ENCODE peak calls at places on chromosomes 1 and 21, in seven cellular contexts. J is IMR-90, H is AG04449, G is A549, Y is upper lobe of right lung, N is transverse colon, U is GM12865. X is an unnamed sample.

GRCh38 chr1:228072658-228073043 is 9.9 kb upstream of the ARF1 start:
- DNase-seq in J (no peak), H (no peak), G (no peak), Y (peak), N (no peak), U (no peak), X (no peak)

GRCh38 chr1:168635129-168635528 is 58.7 kb downstream of the XCL1 start:
- DNase-seq in J (no peak), H (no peak), G (no peak), Y (no peak), N (no peak), U (no peak), X (no peak)

GRCh38 chr1:115757866-115758265 is 10.6 kb downstream of the CASQ2 start:
- DNase-seq in J (no peak), H (no peak), G (no peak), Y (no peak), N (no peak), U (no peak), X (no peak)

GRCh38 chr1:167791281-167792209 is 69.8 kb downstream of the MPZL1 start:
- DNase-seq in J (peak), H (peak), G (no peak), Y (no peak), N (peak), U (no peak), X (peak)

GRCh38 chr21:44294391-44295162 is 5.3 kb upstream of the PFKL start:
- DNase-seq in J (peak), H (no peak), G (no peak), Y (no peak), N (peak), U (no peak), X (no peak)

GRCh38 chr1:229368347-229368746 is 25.5 kb upstream of the CCSAP start:
- DNase-seq in J (no peak), H (no peak), G (no peak), Y (no peak), N (peak), U (peak), X (no peak)

GRCh38 chr1:185016880-185017279 is 28.5 kb upstream of the RNF2 start:
- DNase-seq in J (peak), H (no peak), G (no peak), Y (no peak), N (no peak), U (no peak), X (no peak)

GRCh38 chr1:57036896-57037295 is 71.1 kb upstream of the C8B start:
- DNase-seq in J (no peak), H (no peak), G (no peak), Y (no peak), N (no peak), U (no peak), X (no peak)

GRCh38 chr1:87203890-87204289 is 124.8 kb upstream of the LMO4 start:
- DNase-seq in J (peak), H (no peak), G (no peak), Y (no peak), N (no peak), U (no peak), X (no peak)

GRCh38 chr1:153796786-153797659 is 21.8 kb downstream of the SLC27A3 start:
- DNase-seq in J (peak), H (no peak), G (peak), Y (peak), N (peak), U (peak), X (no peak)

GRCh38 chr1:243849089-243850012 is 692 bp downstream of the AKT3 start:
- DNase-seq in J (peak), H (peak), G (peak), Y (peak), N (peak), U (peak), X (no peak)

GRCh38 chr1:239682945-239683344 is 296.6 kb downstream of the CHRM3 start:
- DNase-seq in J (no peak), H (no peak), G (no peak), Y (no peak), N (no peak), U (no peak), X (no peak)

GRCh38 chr1:21305155-21305899 is 15.1 kb upstream of the ECE1 start:
- DNase-seq in J (no peak), H (no peak), G (no peak), Y (no peak), N (no peak), U (no peak), X (no peak)

GRCh38 chr1:209607102-209607794 is 23.7 kb downstream of the CAMK1G start:
- DNase-seq in J (peak), H (peak), G (peak), Y (peak), N (no peak), U (peak), X (peak)

GRCh38 chr21:33844104-33844889 is 71.3 kb downstream of the ATP5PO start:
- DNase-seq in J (no peak), H (no peak), G (no peak), Y (no peak), N (no peak), U (no peak), X (no peak)

GRCh38 chr1:116880952-116881351 is 28.8 kb upstream of the PTGFRN start:
- DNase-seq in J (no peak), H (no peak), G (no peak), Y (no peak), N (no peak), U (no peak), X (no peak)

GRCh38 chr21:36567216-36567917 is 87.4 kb upstream of the CLDN14 start:
- DNase-seq in J (no peak), H (no peak), G (no peak), Y (no peak), N (no peak), U (no peak), X (no peak)

GRCh38 chr1:203199481-203200058 is 13.1 kb upstream of the CHI3L1 start:
- DNase-seq in J (peak), H (no peak), G (no peak), Y (peak), N (no peak), U (no peak), X (no peak)
- TF ChIP-seq CTCF in J (no peak), H (no peak), G (no peak), Y (no peak), N (no peak), U (no peak), X (no peak)

GRCh38 chr1:41382531-41383090 is 21.4 kb downstream of the FOXO6 start:
- DNase-seq in J (no peak), H (no peak), G (peak), Y (peak), N (no peak), U (no peak), X (no peak)
- H3K4me3 ChIP-seq in J (peak), H (peak), G (peak), Y (peak), N (peak), U (no peak), X (peak)

DNA sequence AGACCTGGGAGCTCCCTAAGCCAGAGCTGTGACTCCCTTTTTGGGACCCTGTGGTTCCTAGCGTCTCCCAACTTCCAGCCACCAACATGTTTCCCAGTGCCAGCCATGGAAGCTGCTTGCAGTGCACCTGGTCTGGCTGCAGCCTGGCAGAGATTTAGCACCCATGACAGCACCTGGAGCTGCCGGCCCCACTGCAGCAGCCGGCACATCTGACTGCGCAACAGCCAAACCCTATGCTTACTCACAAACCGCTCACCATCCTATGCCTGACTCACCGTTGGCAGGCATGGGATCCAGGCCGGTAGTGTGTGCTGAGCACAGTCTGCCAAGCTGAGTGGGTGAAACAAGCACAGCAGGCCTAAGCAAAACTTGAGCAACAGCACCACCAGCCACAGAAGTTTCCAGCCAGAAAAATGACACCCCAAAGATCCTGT is 435.9 kb upstream of the PRMT6 start:
- DNase-seq in J (no peak), H (peak), G (no peak), Y (peak), N (no peak), U (no peak), X (peak)
- TF ChIP-seq CTCF in J (no peak), H (no peak), G (no peak), Y (no peak), N (no peak), U (no peak), X (peak)

GRCh38 chr21:26007911-26008579 is 162.5 kb downstream of the APP start:
- DNase-seq in J (peak), H (no peak), G (no peak), Y (no peak), N (no peak), U (no peak), X (no peak)

GRCh38 chr21:26011292-26011940 is 159.2 kb downstream of the APP start:
- DNase-seq in J (no peak), H (no peak), G (no peak), Y (no peak), N (no peak), U (no peak), X (no peak)

DNA sequence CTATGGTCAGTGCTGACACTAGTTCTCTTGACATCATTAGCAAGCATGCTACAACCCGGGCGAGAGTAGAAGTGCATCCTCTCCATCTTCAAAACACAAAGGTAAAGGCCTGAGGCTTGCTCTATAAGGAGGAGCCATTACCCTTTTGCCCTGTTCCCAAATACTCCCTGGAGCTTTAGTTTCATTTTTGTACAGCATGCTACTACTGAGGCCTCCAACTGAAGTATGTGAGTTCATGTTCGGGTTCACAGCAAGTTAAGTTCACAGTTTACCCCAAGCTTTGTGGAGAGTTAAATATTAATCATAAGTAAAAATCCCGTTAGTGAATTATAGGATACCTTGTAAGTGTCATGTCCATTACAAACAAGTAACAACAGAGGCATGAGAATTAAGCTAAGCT is 156.6 kb downstream of the APP start:
- DNase-seq in J (no peak), H (no peak), G (no peak), Y (no peak), N (no peak), U (no peak), X (no peak)
- H3K4me3 ChIP-seq in J (no peak), H (no peak), G (no peak), Y (no peak), N (no peak), U (no peak), X (no peak)

GRCh38 chr1:207388721-207389120 is 65.4 kb upstream of the CR2 start:
- DNase-seq in J (no peak), H (no peak), G (no peak), Y (no peak), N (no peak), U (no peak), X (no peak)

GRCh38 chr1:207396360-207396759 is 57.8 kb upstream of the CR2 start:
- DNase-seq in J (no peak), H (no peak), G (no peak), Y (no peak), N (no peak), U (no peak), X (no peak)

GRCh38 chr1:207389728-207390464 is 64.2 kb upstream of the CR2 start:
- DNase-seq in J (peak), H (no peak), G (peak), Y (no peak), N (no peak), U (no peak), X (peak)

GRCh38 chr1:207397525-207397926 is 56.6 kb upstream of the CR2 start:
- DNase-seq in J (no peak), H (no peak), G (no peak), Y (no peak), N (no peak), U (no peak), X (peak)

GRCh38 chr1:207393610-207394009 is 60.5 kb upstream of the CR2 start:
- DNase-seq in J (peak), H (peak), G (no peak), Y (no peak), N (no peak), U (no peak), X (peak)
- TF ChIP-seq CTCF in J (no peak), H (no peak), G (no peak), Y (no peak), N (no peak), U (no peak), X (no peak)

DNA sequence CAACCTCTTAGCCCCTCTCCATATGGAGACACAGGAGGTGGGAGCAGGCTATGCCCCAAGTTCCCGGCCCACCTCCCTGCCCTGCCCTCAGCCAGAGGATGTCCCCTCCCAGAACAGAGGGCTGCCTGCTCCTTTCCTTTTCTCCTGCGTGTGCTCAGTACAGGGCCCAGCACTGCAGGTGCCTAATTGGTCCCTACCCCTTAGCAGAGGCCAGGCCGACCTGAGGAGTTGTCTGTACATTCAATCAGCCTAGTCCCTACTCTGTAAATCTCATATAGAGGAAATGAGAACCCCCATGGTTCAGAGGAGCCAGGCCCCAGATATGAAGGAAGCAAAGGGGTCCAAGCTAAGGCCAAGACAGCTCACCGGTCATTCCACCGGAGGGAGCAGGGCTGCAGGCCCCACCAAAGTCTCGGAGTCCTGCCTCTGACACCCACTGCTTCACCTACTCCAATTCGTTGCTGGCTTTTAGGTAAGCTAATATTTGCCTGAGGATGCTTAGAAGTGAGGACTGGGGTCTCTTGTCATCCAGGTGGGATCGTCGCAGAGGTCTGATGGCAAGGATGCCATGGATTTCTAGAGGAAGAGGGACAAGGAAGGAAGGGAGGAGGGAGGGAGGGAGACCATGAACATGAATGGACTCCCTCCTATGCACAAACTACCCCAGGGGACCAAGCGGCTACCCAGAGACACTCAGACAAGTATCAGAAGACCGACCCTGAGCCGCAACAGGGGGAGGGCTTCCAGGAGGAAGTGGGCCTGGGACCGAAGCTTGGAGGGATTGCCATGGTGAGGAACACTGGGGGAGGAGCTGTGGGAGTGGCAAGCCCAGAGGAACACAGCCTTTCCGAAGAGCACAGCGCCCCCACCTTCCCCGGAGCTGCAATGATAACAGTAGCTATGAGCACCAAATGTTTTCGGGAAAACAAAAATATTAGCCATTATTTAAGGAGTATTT is 30.4 kb upstream of the FOXO6 start:
- DNase-seq in J (no peak), H (no peak), G (no peak), Y (peak), N (no peak), U (no peak), X (no peak)
- H3K4me3 ChIP-seq in J (no peak), H (no peak), G (no peak), Y (no peak), N (no peak), U (no peak), X (no peak)

DNA sequence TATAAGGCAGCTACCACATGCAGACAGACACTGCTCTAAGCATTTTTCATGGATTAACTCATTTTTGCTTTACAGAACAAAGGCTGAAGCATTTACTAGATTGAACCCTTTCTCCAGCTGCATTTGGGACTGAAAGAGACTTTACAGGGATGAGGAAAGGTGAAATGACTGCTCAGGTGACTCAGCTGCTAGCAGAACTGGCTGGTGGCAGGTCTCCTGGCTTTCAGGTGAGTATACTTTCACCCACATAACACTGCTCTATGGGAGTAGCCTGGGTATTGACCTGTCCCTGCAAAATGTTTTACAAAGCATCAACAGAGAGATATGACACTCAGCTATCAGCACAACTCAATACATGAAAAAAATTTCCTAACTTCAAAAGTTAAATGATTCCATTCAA is 2.6 kb upstream of the CCDC185 start:
- DNase-seq in J (no peak), H (no peak), G (no peak), Y (no peak), N (no peak), U (no peak), X (no peak)
- TF ChIP-seq CTCF in J (no peak), H (no peak), G (no peak), Y (no peak), N (no peak), U (no peak), X (no peak)

GRCh38 chr1:52920791-52921291 is 699 bp downstream of the ECHDC2 start:
- DNase-seq in J (no peak), H (no peak), G (no peak), Y (peak), N (peak), U (no peak), X (no peak)
- H3K4me3 ChIP-seq in J (peak), H (peak), G (peak), Y (peak), N (peak), U (peak), X (peak)

GRCh38 chr1:231337472-231338269 is at the start of gene EXOC8:
- DNase-seq in J (peak), H (peak), G (peak), Y (peak), N (peak), U (peak), X (peak)
- TF ChIP-seq CTCF in J (peak), H (no peak), G (no peak), Y (no peak), N (no peak), U (peak), X (no peak)